ENCODE peak calls at places on chromosomes 16 and 17, in nine cellular contexts. N is SK-N-SH, V is upper lobe of right lung, F is OCI-LY7, P is RWPE2, G is ovary, Z is tibial artery, H is colonic mucosa, U is uterus. M is an unnamed sample.

GRCh38 chr16:21167929-21168602 is 9.6 kb downstream of the LDAF1 start:
- DNase-seq in N (no peak), V (no peak), F (peak; percentile 7), P (no peak), G (no peak), Z (no peak), H (no peak), U (no peak), M (no peak)

GRCh38 chr16:88681709-88682451 is 4.4 kb downstream of the SNAI3 start:
- DNase-seq in N (peak; percentile 37), V (peak; percentile 81), F (peak; percentile 99), P (peak; percentile 62), G (no peak), Z (no peak), H (no peak), U (no peak), M (no peak)

GRCh38 chr16:2755158-2755557 is 2.7 kb downstream of the SRRM2 start:
- DNase-seq in N (no peak), V (no peak), F (no peak), P (no peak), G (no peak), Z (no peak), H (no peak), U (no peak), M (no peak)

GRCh38 chr17:63086483-63087185 is 120.6 kb downstream of the TANC2 start:
- DNase-seq in N (no peak), V (no peak), F (no peak), P (no peak), G (no peak), Z (no peak), H (no peak), U (no peak), M (no peak)

GRCh38 chr17:1553354-1554266 is 9.0 kb downstream of the PITPNA start:
- DNase-seq in N (no peak), V (no peak), F (no peak), P (no peak), G (no peak), Z (no peak), H (no peak), U (no peak), M (no peak)

GRCh38 chr16:89026121-89026612 is 49.2 kb upstream of the CBFA2T3 start:
- DNase-seq in N (no peak), V (peak; percentile 1), F (peak; percentile 30), P (peak; percentile 3), G (no peak), Z (no peak), H (no peak), U (no peak), M (no peak)

GRCh38 chr17:1197781-1198490 is 18.2 kb upstream of the ABR start:
- DNase-seq in N (no peak), V (peak; percentile 91), F (peak; percentile 96), P (no peak), G (peak; percentile 80), Z (peak; percentile 87), H (peak; percentile 71), U (peak; percentile 59), M (peak; percentile 96)

GRCh38 chr16:66480265-66481080 is 53.4 kb downstream of the BEAN1 start:
- DNase-seq in N (no peak), V (no peak), F (no peak), P (peak; percentile 45), G (no peak), Z (peak; percentile 62), H (no peak), U (no peak), M (peak; percentile 44)

GRCh38 chr17:75701288-75701687 is 20.0 kb upstream of the ITGB4 start:
- DNase-seq in N (no peak), V (no peak), F (no peak), P (no peak), G (no peak), Z (no peak), H (no peak), U (no peak), M (no peak)

GRCh38 chr17:41329279-41329925 is 13.9 kb upstream of the KRTAP17-1 start:
- DNase-seq in N (peak; percentile 70), V (peak; percentile 73), F (peak; percentile 18), P (no peak), G (no peak), Z (no peak), H (peak; percentile 47), U (no peak), M (peak; percentile 71)

GRCh38 chr16:58426960-58427359 is 34.7 kb downstream of the GINS3 start:
- DNase-seq in N (no peak), V (no peak), F (no peak), P (no peak), G (no peak), Z (no peak), H (no peak), U (no peak), M (no peak)

GRCh38 chr17:32519769-32520701 is 33.2 kb downstream of the CDK5R1 start:
- DNase-seq in N (peak; percentile 57), V (no peak), F (no peak), P (no peak), G (no peak), Z (peak; percentile 61), H (peak; percentile 26), U (no peak), M (no peak)

GRCh38 chr16:17629936-17630335 is 159.2 kb upstream of the XYLT1 start:
- DNase-seq in N (no peak), V (no peak), F (no peak), P (no peak), G (no peak), Z (no peak), H (no peak), U (no peak), M (no peak)

GRCh38 chr17:50562266-50563094 is 2.0 kb downstream of the CACNA1G start:
- DNase-seq in N (no peak), V (no peak), F (no peak), P (no peak), G (no peak), Z (no peak), H (no peak), U (no peak), M (no peak)

DNA sequence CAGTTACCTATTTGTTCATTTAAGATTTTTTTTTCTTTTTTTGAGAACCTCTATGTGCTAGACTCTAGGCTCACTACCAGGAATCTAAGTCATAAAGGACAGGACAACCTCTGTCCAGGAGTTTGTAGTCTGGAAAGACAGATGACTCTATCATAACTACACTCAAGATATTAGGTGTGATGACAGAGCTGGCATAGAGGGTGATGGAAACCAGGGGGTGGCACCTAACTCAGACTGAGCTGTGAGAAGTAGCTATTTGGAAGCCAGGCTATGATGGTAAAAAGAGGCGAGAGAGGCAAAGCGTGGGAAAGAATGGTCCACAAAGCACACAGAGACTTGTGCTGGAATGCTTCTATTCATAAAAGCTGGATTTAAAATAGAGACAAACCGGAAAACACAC is 372.3 kb downstream of the SEC14L1 start:
- DNase-seq in N (no peak), V (no peak), F (no peak), P (no peak), G (no peak), Z (no peak), H (no peak), U (no peak), M (no peak)
- H3K4me1 ChIP-seq in N (no peaks in the 10 kb centered on the region), V (no peaks in the 10 kb centered on the region), F (no peaks in the 10 kb centered on the region), P (no peaks in the 10 kb centered on the region), G (no peaks in the 10 kb centered on the region), Z (no peaks in the 10 kb centered on the region), H (no peaks in the 10 kb centered on the region), U (no peaks in the 10 kb centered on the region), M (no peaks in the 10 kb centered on the region)

GRCh38 chr17:79325707-79326106 is 251.1 kb downstream of the ENGASE start:
- DNase-seq in N (no peak), V (no peak), F (no peak), P (peak; percentile 43), G (no peak), Z (no peak), H (no peak), U (no peak), M (no peak)
- TF ChIP-seq CTCF in N (no peak), V (no peak), F (no peak), P (no peak), G (no peak), Z (no peak), H (no peak), U (no peak), M (no peak)

GRCh38 chr17:7313028-7313889 is 1.9 kb downstream of the GPS2 start:
- DNase-seq in N (no peak), V (no peak), F (peak; percentile 37), P (no peak), G (no peak), Z (no peak), H (no peak), U (no peak), M (no peak)

GRCh38 chr17:7309628-7310027 is 2.2 kb downstream of the EIF5A start:
- DNase-seq in N (no peak), V (no peak), F (no peak), P (no peak), G (no peak), Z (no peak), H (no peak), U (no peak), M (no peak)

GRCh38 chr17:7312432-7313027 is 2.6 kb downstream of the GPS2 start:
- DNase-seq in N (no peak), V (no peak), F (no peak), P (no peak), G (no peak), Z (no peak), H (no peak), U (no peak), M (no peak)

GRCh38 chr17:7308625-7309433 is 1.4 kb downstream of the EIF5A start:
- DNase-seq in N (peak; percentile 77), V (peak; percentile 80), F (peak; percentile 76), P (no peak), G (peak; percentile 79), Z (peak; percentile 87), H (peak; percentile 94), U (peak; percentile 74), M (peak; percentile 89)

GRCh38 chr17:7311110-7311698 is 3.8 kb downstream of the EIF5A start:
- DNase-seq in N (no peak), V (no peak), F (no peak), P (no peak), G (no peak), Z (no peak), H (no peak), U (no peak), M (no peak)
- H3K4me1 ChIP-seq in N (peaks cover 49% of the 10 kb centered on the region), V (peaks cover 36% of the 10 kb centered on the region), F (peaks cover 62% of the 10 kb centered on the region), P (peaks cover 11% of the 10 kb centered on the region), G (peaks cover 13% of the 10 kb centered on the region), Z (peaks cover 40% of the 10 kb centered on the region), H (peaks cover 20% of the 10 kb centered on the region), U (peaks cover 17% of the 10 kb centered on the region), M (peaks cover 15% of the 10 kb centered on the region)

GRCh38 chr17:81807839-81808238 is 3.9 kb downstream of the GCGR start:
- DNase-seq in N (no peak), V (no peak), F (no peak), P (peak; percentile 76), G (no peak), Z (no peak), H (no peak), U (no peak), M (no peak)

GRCh38 chr17:81807210-81807719 is 3.3 kb downstream of the GCGR start:
- DNase-seq in N (no peak), V (no peak), F (no peak), P (peak; percentile 63), G (no peak), Z (no peak), H (no peak), U (no peak), M (no peak)

GRCh38 chr17:81809556-81809998 is 5.6 kb downstream of the GCGR start:
- DNase-seq in N (no peak), V (no peak), F (no peak), P (peak; percentile 57), G (no peak), Z (no peak), H (no peak), U (no peak), M (no peak)

GRCh38 chr17:81810476-81810875 is 6.5 kb downstream of the GCGR start:
- DNase-seq in N (no peak), V (no peak), F (no peak), P (no peak), G (no peak), Z (no peak), H (no peak), U (no peak), M (no peak)

GRCh38 chr17:81808778-81809555 is 5.0 kb downstream of the GCGR start:
- DNase-seq in N (peak; percentile 77), V (no peak), F (peak; percentile 46), P (peak; percentile 59), G (no peak), Z (no peak), H (no peak), U (no peak), M (no peak)
- TF ChIP-seq CTCF in N (peak; percentile 37), V (no peak), F (peak; percentile 63), P (no peak), G (no peak), Z (no peak), H (no peak), U (no peak), M (no peak)

M was measured in Peyer's patch.